ENCODE peak calls at places on chromosomes 7 and 10, in eight cellular contexts. B, Q, F, K, Y, V, G and E are unnamed samples.

GRCh38 chr10:44295619-44296222 is 89.2 kb downstream of the CXCL12 start:
- DNase-seq in Y (no peak), G (peak; percentile 51), F (no peak), K (peak; percentile 17), Q (no peak), V (no peak), B (no peak), E (no peak)

GRCh38 chr7:79471283-79471682 is 17.8 kb upstream of the MAGI2 start:
- DNase-seq in B (no peak), F (no peak), Y (no peak), Q (no peak), V (no peak), K (no peak), G (no peak), E (no peak)

GRCh38 chr10:20100157-20100556 is 283.9 kb downstream of the PLXDC2 start:
- DNase-seq in Y (peak; percentile 5), Q (no peak), F (no peak), G (peak; percentile 60), V (no peak), K (peak; percentile 65), B (no peak), E (no peak)

GRCh38 chr7:107874097-107874496 is 16.9 kb upstream of the DLD start:
- DNase-seq in Q (no peak), B (no peak), Y (no peak), G (no peak), V (no peak), K (no peak), F (no peak), E (no peak)

GRCh38 chr7:158815046-158815445 is 14.3 kb downstream of the ESYT2 start:
- DNase-seq in K (peak; percentile 37), Y (no peak), V (no peak), G (peak; percentile 40), Q (no peak), F (no peak), B (no peak), E (no peak)

GRCh38 chr7:139004321-139005075 is 23.3 kb upstream of the KIAA1549 start:
- DNase-seq in B (no peak), V (no peak), G (no peak), K (no peak), Q (no peak), Y (no peak), F (no peak), E (no peak)

GRCh38 chr10:77297370-77297692 is 340.3 kb downstream of the KCNMA1 start:
- DNase-seq in F (no peak), G (peak; percentile 76), V (no peak), K (peak; percentile 76), Y (peak; percentile 25), B (peak; percentile 46), Q (no peak), E (no peak)

GRCh38 chr7:17559388-17559787 is 260.9 kb downstream of the AHR start:
- DNase-seq in B (peak; percentile 53), G (peak; percentile 86), Y (peak; percentile 63), K (peak; percentile 54), Q (no peak), V (no peak), F (no peak), E (no peak)

GRCh38 chr7:122383934-122384333 is 79.4 kb upstream of the FEZF1 start:
- DNase-seq in G (peak; percentile 26), K (no peak), Q (no peak), V (no peak), Y (no peak), F (no peak), B (no peak), E (no peak)

GRCh38 chr10:59027975-59028640 is 148.3 kb upstream of the PHYHIPL start:
- DNase-seq in V (no peak), F (no peak), G (peak; percentile 44), Y (no peak), K (no peak), Q (no peak), B (peak; percentile 2), E (no peak)

GRCh38 chr7:122455108-122455507 is 150.6 kb upstream of the FEZF1 start:
- DNase-seq in K (no peak), G (no peak), F (no peak), Q (no peak), B (no peak), Y (no peak), V (no peak), E (no peak)

GRCh38 chr7:36181668-36182067 is 28.6 kb downstream of the EEPD1 start:
- DNase-seq in B (no peak), G (no peak), V (no peak), K (no peak), F (no peak), Y (no peak), Q (no peak), E (no peak)

DNA sequence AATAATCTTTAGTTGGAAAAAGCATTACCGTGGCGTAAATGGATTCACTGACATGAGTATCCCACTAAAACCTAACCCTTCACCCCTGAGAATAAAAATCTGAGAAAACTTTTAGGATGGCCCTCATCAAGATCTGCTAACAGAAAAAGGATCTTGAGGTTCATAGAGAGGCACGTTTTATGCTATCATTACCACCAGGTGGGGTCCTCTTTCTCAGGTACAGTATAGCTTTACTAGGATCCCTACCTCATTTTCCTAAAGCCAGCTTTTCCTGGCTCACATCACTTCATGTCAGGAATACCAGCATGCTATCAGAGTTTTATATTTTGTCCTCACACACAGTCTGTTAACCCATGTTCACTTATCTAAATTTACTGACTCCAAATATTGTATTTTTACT is 173.7 kb downstream of the POM121L12 start:
- DNase-seq in B (no peak), G (no peak), Y (no peak), F (no peak), Q (no peak), K (no peak), V (no peak), E (no peak)
- TF ChIP-seq CTCF in B (no peak), G (no peak), Y (no peak), F (no peak), Q (no peak), K (no peak), V (no peak), E (no peak)

DNA sequence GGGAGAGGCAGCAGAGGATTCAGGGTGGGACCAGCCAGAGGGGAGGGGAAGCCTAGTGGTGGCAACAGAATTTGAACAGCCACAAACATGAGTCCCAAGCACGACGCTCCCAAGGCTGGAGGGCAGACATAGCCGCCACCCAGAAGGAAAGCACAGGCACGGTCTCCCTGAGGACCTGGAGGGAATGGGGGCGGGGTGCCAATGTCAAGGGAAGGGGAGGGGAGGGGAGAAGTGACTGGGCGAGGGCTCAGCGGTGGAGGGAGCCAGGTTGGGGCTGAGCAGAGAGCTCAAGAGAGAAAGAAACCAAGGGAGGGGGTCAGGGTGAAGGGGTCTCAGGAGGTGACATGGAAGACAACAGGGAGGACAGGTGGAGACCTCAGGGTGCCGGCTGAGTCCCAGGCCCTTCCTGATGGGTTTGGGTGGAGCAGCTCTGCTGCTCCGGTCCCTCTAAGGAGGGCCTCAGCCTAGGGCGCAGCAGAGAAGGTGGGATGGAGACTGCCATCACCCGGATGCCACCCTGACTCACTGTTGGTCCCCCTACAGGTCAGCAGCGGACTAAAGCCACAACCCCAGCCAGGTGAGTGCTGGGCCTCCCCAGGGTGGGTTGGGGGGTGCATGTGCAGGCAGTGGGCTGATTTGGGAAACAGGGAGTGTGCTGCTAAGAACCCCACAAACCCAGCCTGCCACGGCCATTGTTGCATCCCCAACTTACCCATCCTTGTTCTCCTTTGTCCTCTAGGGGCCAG is 24.2 kb downstream of the PILRA start:
- DNase-seq in G (no peak), K (no peak), F (no peak), V (no peak), Q (no peak), Y (no peak), B (no peak), E (no peak)
- TF ChIP-seq CTCF in G (no peak), K (no peak), F (no peak), V (no peak), Q (no peak), Y (no peak), B (no peak), E (no peak)

GRCh38 chr10:4541292-4541691 is 284.7 kb upstream of the AKR1E2 start:
- DNase-seq in G (peak; percentile 99), K (peak; percentile 90), Y (peak; percentile 48), B (peak; percentile 98), Q (no peak), F (peak; percentile 76), V (peak; percentile 19), E (no peak)
- TF ChIP-seq CTCF in G (peak; percentile 60), K (peak; percentile 41), Y (no peak), B (peak; percentile 19), Q (no peak), F (no peak), V (no peak), E (no peak)

DNA sequence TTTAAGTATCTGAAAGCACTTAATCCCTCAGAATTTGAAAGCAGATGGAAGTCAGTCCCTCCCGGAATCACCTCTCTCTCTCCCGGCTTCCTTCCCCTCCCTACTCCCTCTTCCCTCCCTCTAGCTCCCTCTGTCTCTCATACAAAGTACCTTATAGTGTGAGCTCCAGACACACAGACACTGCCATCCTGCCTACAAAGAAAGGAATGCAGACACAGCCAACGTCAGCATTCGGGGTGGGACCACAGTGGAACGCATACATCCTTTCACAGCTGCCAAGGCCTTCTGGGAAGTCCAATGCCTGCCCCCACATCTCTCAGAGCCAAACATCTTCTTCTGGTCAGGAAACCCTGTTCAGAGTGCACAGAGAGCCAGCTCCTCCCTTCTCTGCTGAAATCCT is 9.3 kb downstream of the NOD1 start:
- DNase-seq in K (peak; percentile 99), Q (peak; percentile 34), F (peak; percentile 84), B (peak; percentile 99), Y (peak; percentile 97), G (peak; percentile 100), V (peak; percentile 71), E (peak; percentile 83)
- TF ChIP-seq CTCF in K (peak; percentile 72), Q (peak; percentile 34), F (peak; percentile 35), B (peak; percentile 41), Y (peak; percentile 35), G (peak; percentile 70), V (peak; percentile 24), E (no peak)

GRCh38 chr7:20834656-20835055 is 48.0 kb upstream of the SP8 start:
- DNase-seq in Q (no peak), V (no peak), K (no peak), G (no peak), Y (no peak), B (no peak), F (no peak), E (no peak)
- TF ChIP-seq CTCF in Q (no peak), V (no peak), K (no peak), G (peak; percentile 8), Y (no peak), B (no peak), F (no peak), E (no peak)

GRCh38 chr7:78434281-78434680 is 635.7 kb downstream of the PHTF2 start:
- DNase-seq in G (no peak), Q (no peak), Y (no peak), B (no peak), F (no peak), K (no peak), V (no peak), E (no peak)
- TF ChIP-seq CTCF in G (no peak), Q (no peak), Y (no peak), B (no peak), F (no peak), K (no peak), V (no peak), E (no peak)